ENCODE peak calls at places on chromosome 9, in four cellular contexts. One of them, this sample, is unnamed.

GRCh38 chr9:133059623-133060022 is 2.2 kb upstream of the CEL start:
- DNase-seq in IMR-90: no peak
- DNase-seq in heart left ventricle: no peak
- DNase-seq in WERI-Rb-1: no peak
- DNase-seq in this sample: no peak

GRCh38 chr9:17802249-17802857 is 223.5 kb downstream of the SH3GL2 start:
- DNase-seq in IMR-90: peak
- DNase-seq in heart left ventricle: no peak
- DNase-seq in WERI-Rb-1: no peak
- DNase-seq in this sample: no peak

GRCh38 chr9:131773911-131774379 is 34.1 kb upstream of the RAPGEF1 start:
- DNase-seq in IMR-90: peak
- DNase-seq in heart left ventricle: peak
- DNase-seq in WERI-Rb-1: peak
- DNase-seq in this sample: no peak

GRCh38 chr9:36730414-36730813 is 157.7 kb downstream of the MELK start:
- DNase-seq in IMR-90: no peak
- DNase-seq in heart left ventricle: no peak
- DNase-seq in WERI-Rb-1: no peak
- DNase-seq in this sample: no peak

GRCh38 chr9:78620303-78620702 is 323.4 kb downstream of the PSAT1 start:
- DNase-seq in IMR-90: peak
- DNase-seq in heart left ventricle: no peak
- DNase-seq in WERI-Rb-1: no peak
- DNase-seq in this sample: no peak

GRCh38 chr9:21770877-21771560 is 31.4 kb upstream of the MTAP start:
- DNase-seq in IMR-90: peak
- DNase-seq in heart left ventricle: no peak
- DNase-seq in WERI-Rb-1: no peak
- DNase-seq in this sample: no peak

GRCh38 chr9:21677834-21678233 is 124.6 kb upstream of the MTAP start:
- DNase-seq in IMR-90: peak
- DNase-seq in heart left ventricle: no peak
- DNase-seq in WERI-Rb-1: no peak
- DNase-seq in this sample: no peak

GRCh38 chr9:27154923-27155322 is 45.9 kb downstream of the TEK start:
- DNase-seq in IMR-90: peak
- DNase-seq in heart left ventricle: no peak
- DNase-seq in WERI-Rb-1: no peak
- DNase-seq in this sample: no peak

GRCh38 chr9:128412120-128412790 is 8.4 kb upstream of the CERCAM start:
- DNase-seq in IMR-90: peak
- DNase-seq in heart left ventricle: no peak
- DNase-seq in WERI-Rb-1: peak
- DNase-seq in this sample: peak

GRCh38 chr9:27005491-27005890 is at the start of gene LRRC19:
- DNase-seq in IMR-90: no peak
- DNase-seq in heart left ventricle: no peak
- DNase-seq in WERI-Rb-1: no peak
- DNase-seq in this sample: no peak

GRCh38 chr9:79700607-79701330 is 129.0 kb downstream of the TLE4 start:
- DNase-seq in IMR-90: peak
- DNase-seq in heart left ventricle: no peak
- DNase-seq in WERI-Rb-1: no peak
- DNase-seq in this sample: no peak

GRCh38 chr9:71353723-71354122 is 232.3 kb upstream of the TRPM3 start:
- DNase-seq in IMR-90: peak
- DNase-seq in heart left ventricle: no peak
- DNase-seq in WERI-Rb-1: no peak
- DNase-seq in this sample: no peak

GRCh38 chr9:136264803-136265405 is 19.3 kb upstream of the QSOX2 start:
- DNase-seq in IMR-90: no peak
- DNase-seq in heart left ventricle: no peak
- DNase-seq in WERI-Rb-1: no peak
- DNase-seq in this sample: no peak

GRCh38 chr9:136261686-136262430 is 16.2 kb upstream of the QSOX2 start:
- DNase-seq in IMR-90: no peak
- DNase-seq in heart left ventricle: no peak
- DNase-seq in WERI-Rb-1: no peak
- DNase-seq in this sample: no peak

GRCh38 chr9:136262671-136263178 is 17.1 kb upstream of the QSOX2 start:
- DNase-seq in IMR-90: no peak
- DNase-seq in heart left ventricle: no peak
- DNase-seq in WERI-Rb-1: no peak
- DNase-seq in this sample: no peak

GRCh38 chr9:136265561-136266355 is 20.1 kb upstream of the QSOX2 start:
- DNase-seq in IMR-90: no peak
- DNase-seq in heart left ventricle: no peak
- DNase-seq in WERI-Rb-1: peak
- DNase-seq in this sample: no peak

GRCh38 chr9:136264046-136264802 is 18.6 kb upstream of the QSOX2 start:
- DNase-seq in IMR-90: no peak
- DNase-seq in heart left ventricle: no peak
- DNase-seq in WERI-Rb-1: peak
- DNase-seq in this sample: peak
- TF ChIP-seq CTCF in IMR-90: no peak
- TF ChIP-seq CTCF in heart left ventricle: no peak
- TF ChIP-seq CTCF in WERI-Rb-1: peak
- TF ChIP-seq CTCF in this sample: no peak

GRCh38 chr9:96856363-96857286 is 2.3 kb upstream of the ZNF782 start:
- DNase-seq in IMR-90: peak
- DNase-seq in heart left ventricle: peak
- DNase-seq in WERI-Rb-1: peak
- DNase-seq in this sample: peak
- TF ChIP-seq CTCF in IMR-90: peak
- TF ChIP-seq CTCF in heart left ventricle: peak
- TF ChIP-seq CTCF in WERI-Rb-1: peak
- TF ChIP-seq CTCF in this sample: peak

DNA sequence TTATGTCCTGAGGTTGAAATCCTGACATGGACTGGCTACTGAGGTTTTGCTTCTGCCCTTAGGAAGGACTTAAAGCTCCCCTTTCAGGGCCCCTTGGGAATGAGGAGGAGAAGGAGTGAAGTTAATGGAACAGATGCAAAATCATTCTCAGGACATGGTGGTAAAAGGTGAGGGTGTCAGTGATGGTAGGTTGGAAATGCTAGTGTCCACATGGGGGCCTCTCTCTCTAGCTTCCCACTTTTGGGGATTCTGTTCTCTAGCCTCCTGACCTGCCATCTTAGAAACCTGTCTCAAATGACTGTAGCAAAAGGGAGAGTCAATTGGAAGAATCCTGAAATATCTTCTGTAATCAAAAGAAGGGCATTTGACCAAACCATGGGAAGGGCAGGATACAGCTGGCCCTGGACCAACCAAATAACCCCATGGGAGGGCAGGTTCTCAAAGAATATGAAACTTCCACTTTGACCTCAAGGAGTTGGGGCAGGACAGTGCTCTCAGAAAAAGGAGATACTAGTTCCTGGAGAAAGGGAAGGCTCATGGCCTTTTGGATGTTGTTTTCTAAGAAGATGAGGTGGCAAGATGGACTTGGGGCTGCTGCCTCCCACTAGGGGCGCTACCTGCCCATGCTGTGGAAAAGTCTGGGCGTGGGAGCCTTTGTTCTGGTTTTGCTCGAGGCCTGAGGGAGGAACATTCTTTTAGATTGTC is 21.2 kb upstream of the MLANA start:
- DNase-seq in IMR-90: no peak
- DNase-seq in heart left ventricle: no peak
- DNase-seq in WERI-Rb-1: no peak
- DNase-seq in this sample: peak
- TF ChIP-seq CTCF in IMR-90: peak
- TF ChIP-seq CTCF in heart left ventricle: no peak
- TF ChIP-seq CTCF in WERI-Rb-1: peak
- TF ChIP-seq CTCF in this sample: no peak

GRCh38 chr9:120612218-120612617 is 32.3 kb upstream of the CDK5RAP2 start:
- DNase-seq in IMR-90: peak
- DNase-seq in heart left ventricle: no peak
- DNase-seq in WERI-Rb-1: no peak
- DNase-seq in this sample: no peak
- TF ChIP-seq CTCF in IMR-90: peak
- TF ChIP-seq CTCF in heart left ventricle: no peak
- TF ChIP-seq CTCF in WERI-Rb-1: peak
- TF ChIP-seq CTCF in this sample: no peak

GRCh38 chr9:124312290-124313265 is 54.8 kb downstream of the NEK6 start:
- DNase-seq in IMR-90: no peak
- DNase-seq in heart left ventricle: no peak
- DNase-seq in WERI-Rb-1: no peak
- DNase-seq in this sample: no peak
- TF ChIP-seq CTCF in IMR-90: peak
- TF ChIP-seq CTCF in heart left ventricle: no peak
- TF ChIP-seq CTCF in WERI-Rb-1: peak
- TF ChIP-seq CTCF in this sample: no peak

DNA sequence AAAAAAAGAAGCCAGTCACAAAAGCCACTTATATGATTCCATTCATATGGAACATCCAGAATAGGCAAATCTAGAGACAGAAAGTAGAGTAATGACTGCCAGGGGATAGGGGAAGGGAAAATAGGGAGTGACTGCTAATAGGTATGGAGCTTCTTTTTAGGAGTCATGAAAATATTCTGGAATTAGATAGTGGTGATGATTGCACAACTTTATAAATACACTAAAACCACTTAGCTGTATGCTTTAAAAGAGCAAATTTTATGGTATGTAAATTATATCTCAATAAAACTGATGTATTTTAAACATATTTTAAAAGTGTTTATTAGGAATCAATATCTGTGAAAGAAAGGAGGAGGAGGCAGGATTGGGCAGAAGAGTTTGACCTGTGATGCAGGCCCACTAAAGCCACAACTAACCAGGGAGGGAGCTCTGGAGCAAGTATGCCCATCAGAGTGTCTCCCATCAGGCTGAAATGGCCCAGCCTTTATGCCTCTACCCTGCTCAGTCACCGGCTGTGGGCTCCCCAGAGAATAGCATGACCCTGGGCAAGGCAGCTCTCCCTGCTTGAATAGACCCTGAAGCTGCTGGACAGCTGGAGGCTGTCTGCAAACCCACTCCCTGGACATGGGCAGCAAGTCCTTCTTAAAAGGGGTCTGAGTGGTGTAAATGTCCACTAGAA is 96.0 kb upstream of the SLC44A1 start:
- DNase-seq in IMR-90: no peak
- DNase-seq in heart left ventricle: no peak
- DNase-seq in WERI-Rb-1: peak
- DNase-seq in this sample: peak
- TF ChIP-seq CTCF in IMR-90: no peak
- TF ChIP-seq CTCF in heart left ventricle: no peak
- TF ChIP-seq CTCF in WERI-Rb-1: peak
- TF ChIP-seq CTCF in this sample: no peak

This sample was measured in glutamatergic neuron.